ENCODE peak calls at places on chromosomes 16 and 17, in seven cellular contexts. T is left lung; E is type B pancreatic cell; S is iris pigment epithelial cell; K is activated gamma-delta T cell treated with anti-CD3 and anti-CD28 coated beads, Interleukin-2, amount 50 U/mL, for 16 hours; U is DMS 273 treated with DMSO at 0.1 percent for 48 hours; G is stimulated activated CD4-positive, alpha-beta T cell treated with anti-CD3 and anti-CD28 coated beads, Interleukin-4, amount 100 ng/mL, for 48 hours. P is an unnamed sample.
A peak's percentile ranks its signal among the peaks of the same experiment; 100 is the strongest.

GRCh38 chr17:50627782-50628601 is 6.7 kb upstream of the ABCC3 start:
- DNase-seq in T (no peak), E (no peak), S (no peak), K (no peak), U (no peak), G (no peak), P (no peak)

GRCh38 chr17:43399839-43400328 is 1.1 kb downstream of the ARL4D start:
- DNase-seq in T (no peak), E (no peak), S (no peak), K (no peak), U (no peak), G (no peak), P (no peak)

GRCh38 chr17:51325471-51325870 is 65.1 kb downstream of the UTP18 start:
- DNase-seq in T (no peak), E (no peak), S (no peak), K (no peak), U (no peak), G (no peak), P (no peak)

GRCh38 chr17:29699283-29699682 is 76.6 kb upstream of the CORO6 start:
- DNase-seq in T (no peak), E (no peak), S (no peak), K (no peak), U (no peak), G (no peak), P (no peak)

GRCh38 chr16:70789231-70789926 is 11.6 kb downstream of the VAC14 start:
- DNase-seq in T (no peak), E (no peak), S (peak; percentile 39), K (no peak), U (no peak), G (no peak), P (no peak)

GRCh38 chr17:29593546-29594440 is 861 bp downstream of the ANKRD13B start:
- DNase-seq in T (no peak), E (no peak), S (no peak), K (no peak), U (peak; percentile 17), G (no peak), P (no peak)

GRCh38 chr16:23423496-23424049 is 29.4 kb downstream of the COG7 start:
- DNase-seq in T (peak; percentile 77), E (no peak), S (peak; percentile 91), K (no peak), U (peak; percentile 11), G (no peak), P (no peak)

GRCh38 chr16:77273-77806 is 685 bp upstream of the MPG start:
- DNase-seq in T (peak; percentile 65), E (no peak), S (peak; percentile 87), K (no peak), U (no peak), G (no peak), P (peak; percentile 48)

GRCh38 chr17:28549274-28550132 is 2.9 kb downstream of the UNC119 start:
- DNase-seq in T (no peak), E (no peak), S (no peak), K (peak; percentile 45), U (no peak), G (peak; percentile 28), P (no peak)

GRCh38 chr17:48575066-48575582 is 3.0 kb downstream of the HOXB4 start:
- DNase-seq in T (no peak), E (no peak), S (no peak), K (no peak), U (no peak), G (no peak), P (no peak)

GRCh38 chr16:57771141-57771785 is 31.0 kb downstream of the KIFC3 start:
- DNase-seq in T (no peak), E (no peak), S (no peak), K (no peak), U (no peak), G (no peak), P (no peak)

GRCh38 chr17:17044846-17045561 is 2.7 kb downstream of the MPRIP start:
- DNase-seq in T (no peak), E (no peak), S (peak; percentile 59), K (no peak), U (no peak), G (no peak), P (no peak)

GRCh38 chr16:4059969-4060368 is 56.3 kb downstream of the ADCY9 start:
- DNase-seq in T (no peak), E (peak; percentile 24), S (peak; percentile 34), K (no peak), U (no peak), G (no peak), P (no peak)

GRCh38 chr17:72535346-72535745 is 414.5 kb downstream of the SOX9 start:
- DNase-seq in T (no peak), E (no peak), S (no peak), K (no peak), U (no peak), G (no peak), P (no peak)

GRCh38 chr17:60809421-60809820 is 131.8 kb downstream of the BCAS3 start:
- DNase-seq in T (no peak), E (no peak), S (no peak), K (no peak), U (no peak), G (no peak), P (no peak)

GRCh38 chr17:37643829-37644228 is 583 bp upstream of the DDX52 start:
- DNase-seq in T (no peak), E (no peak), S (no peak), K (no peak), U (no peak), G (no peak), P (no peak)

GRCh38 chr16:56814537-56815432 is 50.2 kb upstream of the SLC12A3 start:
- DNase-seq in T (no peak), E (no peak), S (no peak), K (no peak), U (no peak), G (no peak), P (no peak)

GRCh38 chr17:21522755-21523154 is 146.6 kb downstream of the KCNJ12 start:
- DNase-seq in T (no peak), E (no peak), S (no peak), K (no peak), U (no peak), G (no peak), P (no peak)

GRCh38 chr16:10180771-10181163 is 1.5 kb downstream of the GRIN2A start:
- DNase-seq in T (no peak), E (peak; percentile 72), S (no peak), K (no peak), U (no peak), G (peak; percentile 18), P (peak; percentile 70)

GRCh38 chr17:76781056-76781982 is 43.4 kb downstream of the MFSD11 start:
- DNase-seq in T (no peak), E (no peak), S (no peak), K (no peak), U (no peak), G (no peak), P (no peak)

GRCh38 chr17:43372273-43372911 is 26.4 kb upstream of the ARL4D start:
- DNase-seq in T (no peak), E (no peak), S (no peak), K (no peak), U (no peak), G (no peak), P (no peak)

P was measured in neural crest cell.